ENCODE peak calls at places on chromosomes 16 and 17, in seven cellular contexts. E is PC-9, F is GM13977, P is K562, Q is kidney epithelial cell, I is WTC11, W is heart right ventricle. Y is an unnamed sample.

GRCh38 chr17:5552841-5553240 is 31.5 kb downstream of the NLRP1 start:
- DNase-seq in E (no peak), F (no peak), P (no peak), Q (no peak), I (no peak), W (no peak), Y (no peak)

GRCh38 chr16:71552698-71553503 is 24.0 kb downstream of the TAT start:
- DNase-seq in E (no peak), F (no peak), P (no peak), Q (no peak), I (no peak), W (no peak), Y (no peak)

GRCh38 chr17:42761638-42762037 is 611 bp downstream of the RAMP2 start:
- DNase-seq in E (no peak), F (no peak), P (no peak), Q (no peak), I (no peak), W (no peak), Y (no peak)

GRCh38 chr17:47850692-47851573 is at the start of gene SP6:
- DNase-seq in E (peak), F (peak), P (peak), Q (peak), I (peak), W (peak), Y (no peak)

GRCh38 chr16:66549284-66550131 is at the start of gene TK2:
- DNase-seq in E (peak), F (peak), P (peak), Q (no peak), I (peak), W (peak), Y (no peak)

GRCh38 chr17:10357768-10358167 is 15.0 kb downstream of the MYH13 start:
- DNase-seq in E (peak), F (peak), P (peak), Q (no peak), I (peak), W (no peak), Y (no peak)

GRCh38 chr16:72286936-72287620 is 115.1 kb upstream of the PMFBP1 start:
- DNase-seq in E (no peak), F (no peak), P (no peak), Q (no peak), I (no peak), W (no peak), Y (no peak)

GRCh38 chr16:61277849-61278248 is 758.4 kb downstream of the CDH8 start:
- DNase-seq in E (no peak), F (no peak), P (no peak), Q (no peak), I (no peak), W (no peak), Y (no peak)

GRCh38 chr16:54712866-54713265 is 217.8 kb upstream of the IRX5 start:
- DNase-seq in E (no peak), F (no peak), P (no peak), Q (no peak), I (no peak), W (no peak), Y (no peak)

GRCh38 chr16:51763072-51763658 is 612.1 kb upstream of the SALL1 start:
- DNase-seq in E (no peak), F (no peak), P (no peak), Q (peak), I (peak), W (no peak), Y (no peak)

GRCh38 chr17:73551756-73552155 is 92.5 kb downstream of the SDK2 start:
- DNase-seq in E (no peak), F (peak), P (no peak), Q (no peak), I (peak), W (no peak), Y (no peak)

GRCh38 chr16:68382296-68382718 is 66.0 kb downstream of the SMPD3 start:
- DNase-seq in E (no peak), F (peak), P (no peak), Q (no peak), I (peak), W (no peak), Y (no peak)
- TF ChIP-seq CTCF in E (peak), F (peak), P (peak), Q (peak), I (peak), W (no peak), Y (no peak)

DNA sequence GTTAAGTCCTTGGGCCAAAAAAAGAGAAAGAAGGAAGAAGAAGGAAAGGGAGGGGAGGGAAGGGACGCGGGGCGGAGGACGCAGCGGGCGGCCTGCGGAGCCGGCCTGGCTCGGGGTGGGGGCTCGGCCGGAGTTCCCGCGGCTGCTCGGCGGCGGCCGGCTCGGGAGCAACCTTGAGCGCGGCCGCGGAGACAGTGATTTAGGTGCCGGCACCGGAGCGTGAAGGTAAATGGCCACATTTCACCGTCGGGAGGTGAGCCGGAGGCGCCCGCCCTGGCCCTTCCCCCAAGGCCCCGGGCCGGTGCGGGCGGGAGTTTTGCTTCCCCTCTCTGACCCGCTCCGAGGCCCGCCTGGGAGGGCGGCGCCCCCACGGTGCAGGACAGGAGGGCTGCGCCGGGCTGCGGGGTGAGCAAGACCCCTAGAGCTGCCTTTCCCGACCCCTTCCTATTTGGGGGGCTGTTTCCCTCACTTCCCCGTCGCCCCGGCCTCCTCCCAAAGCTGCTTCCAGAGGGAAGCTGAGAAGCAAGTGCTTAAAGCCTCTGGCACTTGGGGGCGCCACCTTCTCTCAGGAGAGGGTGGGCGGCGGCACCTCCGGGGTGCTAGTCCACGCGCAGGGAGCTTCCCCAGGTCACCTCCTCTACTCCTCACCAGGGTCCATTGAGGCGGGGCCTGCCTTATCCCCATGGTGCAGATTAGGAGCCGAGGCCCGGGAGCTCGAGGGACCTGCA is 56.5 kb downstream of the MRM1 start:
- DNase-seq in E (peak), F (no peak), P (peak), Q (no peak), I (peak), W (no peak), Y (no peak)
- TF ChIP-seq CTCF in E (no peak), F (peak), P (peak), Q (peak), I (no peak), W (no peak), Y (peak)

GRCh38 chr16:50676684-50677225 is 4.4 kb downstream of the SNX20 start:
- DNase-seq in E (no peak), F (no peak), P (no peak), Q (no peak), I (no peak), W (no peak), Y (no peak)

GRCh38 chr16:50679266-50679665 is 1.8 kb downstream of the SNX20 start:
- DNase-seq in E (no peak), F (no peak), P (no peak), Q (no peak), I (no peak), W (no peak), Y (no peak)

GRCh38 chr16:50674831-50675230 is 6.3 kb downstream of the SNX20 start:
- DNase-seq in E (no peak), F (no peak), P (no peak), Q (no peak), I (no peak), W (no peak), Y (no peak)

GRCh38 chr16:50675686-50676610 is 5.2 kb downstream of the SNX20 start:
- DNase-seq in E (peak), F (no peak), P (no peak), Q (no peak), I (no peak), W (no peak), Y (no peak)

DNA sequence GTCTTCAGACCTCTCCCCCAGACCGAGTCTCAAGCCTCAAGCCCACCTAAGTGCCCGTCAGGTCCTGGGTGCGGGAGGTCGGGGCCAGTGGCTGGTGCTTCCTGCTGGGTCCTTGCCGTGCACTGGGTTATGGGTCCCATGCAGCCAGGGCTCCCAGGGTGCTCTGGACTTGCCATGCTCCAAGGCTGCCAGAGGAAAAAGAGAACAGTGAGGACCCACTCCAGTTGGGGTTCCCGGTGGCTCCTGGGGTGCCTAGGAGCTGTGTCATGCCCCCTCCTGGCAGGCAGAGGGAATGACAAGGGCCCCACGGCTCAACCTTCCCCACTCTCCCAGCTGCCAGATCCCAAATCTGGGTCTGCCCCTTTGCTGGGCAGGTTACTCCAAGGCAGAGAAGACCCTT is 3.8 kb downstream of the SNX20 start:
- DNase-seq in E (no peak), F (no peak), P (peak), Q (no peak), I (peak), W (no peak), Y (no peak)
- TF ChIP-seq CTCF in E (peak), F (peak), P (peak), Q (peak), I (peak), W (peak), Y (peak)

DNA sequence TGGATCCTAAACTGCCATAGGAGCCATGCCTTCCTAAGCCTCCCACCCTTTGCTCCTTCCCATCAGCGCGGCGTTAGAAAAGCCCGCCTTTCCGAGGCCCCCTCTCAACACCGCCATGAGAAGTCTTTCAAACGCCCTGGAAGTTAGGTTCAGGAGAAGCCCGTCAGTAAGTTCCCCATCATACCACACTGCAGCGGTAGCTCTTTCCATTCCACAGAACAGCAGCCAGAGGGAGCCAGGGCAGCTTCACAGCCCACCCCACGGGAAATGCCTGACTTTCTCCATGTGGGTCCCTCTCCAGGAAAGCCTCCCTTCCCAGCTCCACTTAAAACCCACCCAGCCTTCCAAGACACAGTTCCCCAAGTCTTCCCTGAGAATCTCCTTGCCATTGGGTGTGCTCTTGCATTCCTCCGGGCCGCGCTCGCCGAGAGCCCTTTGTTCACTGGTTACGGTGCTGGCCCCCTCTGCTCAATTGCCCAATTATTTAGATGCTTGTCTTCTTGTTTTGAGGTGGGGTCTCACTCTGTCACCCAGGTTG is 28.7 kb downstream of the KIAA0513 start:
- DNase-seq in E (no peak), F (no peak), P (peak), Q (no peak), I (peak), W (no peak), Y (no peak)
- TF ChIP-seq CTCF in E (no peak), F (peak), P (peak), Q (peak), I (no peak), W (peak), Y (peak)

Y was measured in AG04449.